ENCODE peak calls at places on chromosomes 4 and X, in six cellular contexts. R is NCI-H69; Y is frontal cortex; H is LHCN-M2; T is hypothalamus; J is stimulated activated CD4-positive, alpha-beta T cell treated with anti-CD3 and anti-CD28 coated beads, Interleukin-12 subunit alpha, Interleukin-12 subunit beta, amount 100 ng/mL, for 4 hours. W is an unnamed sample.

GRCh38 chrX:119899125-119899524 is 3.4 kb downstream of the AKAP14 start:
- DNase-seq in R (peak; percentile 50), Y (no peak), H (no peak), T (no peak), J (no peak), W (peak; percentile 23)

GRCh38 chrX:45602151-45602550 is 401.5 kb upstream of the DIPK2B start:
- DNase-seq in R (no peak), Y (no peak), H (peak; percentile 18), T (no peak), J (no peak), W (no peak)

GRCh38 chrX:137982791-137983190 is 416.9 kb downstream of the ZIC3 start:
- DNase-seq in R (no peak), Y (no peak), H (no peak), T (no peak), J (no peak), W (no peak)

GRCh38 chr4:89193828-89194227 is 82.5 kb downstream of the TIGD2 start:
- DNase-seq in R (no peak), Y (no peak), H (no peak), T (no peak), J (no peak), W (no peak)

GRCh38 chrX:114611018-114611619 is 27.2 kb downstream of the HTR2C start:
- DNase-seq in R (peak; percentile 39), Y (peak; percentile 2), H (peak; percentile 1), T (no peak), J (no peak), W (no peak)

GRCh38 chrX:106955004-106955772 is 35.0 kb downstream of the CLDN2 start:
- DNase-seq in R (no peak), Y (no peak), H (peak; percentile 18), T (no peak), J (no peak), W (no peak)

GRCh38 chr4:39037491-39037825 is 5.2 kb upstream of the TMEM156 start:
- DNase-seq in R (no peak), Y (no peak), H (peak; percentile 69), T (no peak), J (no peak), W (no peak)

GRCh38 chr4:111450867-111451266 is 694.4 kb upstream of the FAM241A start:
- DNase-seq in R (peak; percentile 24), Y (no peak), H (peak; percentile 25), T (no peak), J (no peak), W (no peak)

GRCh38 chr4:151896880-151897279 is 136.1 kb upstream of the GATB start:
- DNase-seq in R (no peak), Y (no peak), H (no peak), T (no peak), J (no peak), W (no peak)

GRCh38 chrX:97639526-97639925 is 755.8 kb downstream of the RPA4 start:
- DNase-seq in R (peak; percentile 75), Y (no peak), H (no peak), T (no peak), J (no peak), W (no peak)

GRCh38 chr4:150394046-150394445 is 187.9 kb upstream of the MAB21L2 start:
- DNase-seq in R (no peak), Y (no peak), H (no peak), T (no peak), J (no peak), W (no peak)

GRCh38 chrX:153764786-153765137 is 713 bp downstream of the PLXNB3 start:
- DNase-seq in R (no peak), Y (no peak), H (no peak), T (no peak), J (no peak), W (no peak)

GRCh38 chrX:13748486-13748885 is 13.9 kb downstream of the OFD1 start:
- DNase-seq in R (no peak), Y (no peak), H (no peak), T (no peak), J (no peak), W (no peak)

GRCh38 chr4:38314663-38315062 is 349.3 kb upstream of the KLF3 start:
- DNase-seq in R (peak; percentile 25), Y (no peak), H (no peak), T (no peak), J (no peak), W (no peak)

GRCh38 chrX:43882294-43882681 is at the start of gene MAOB:
- DNase-seq in R (peak; percentile 10), Y (peak; percentile 46), H (no peak), T (no peak), J (peak; percentile 3), W (peak; percentile 52)

GRCh38 chr4:7630559-7631287 is 196.0 kb upstream of the PSAPL1 start:
- DNase-seq in R (no peak), Y (peak; percentile 66), H (peak; percentile 87), T (peak; percentile 20), J (no peak), W (no peak)

GRCh38 chr4:146661368-146661767 is 22.7 kb downstream of the POU4F2 start:
- DNase-seq in R (peak; percentile 2), Y (no peak), H (no peak), T (no peak), J (no peak), W (no peak)

GRCh38 chr4:86302242-86302641 is 57.6 kb downstream of the MAPK10 start:
- DNase-seq in R (peak; percentile 90), Y (peak; percentile 20), H (peak; percentile 22), T (no peak), J (no peak), W (no peak)

GRCh38 chr4:142021761-142022160 is 385.4 kb downstream of the IL15 start:
- DNase-seq in R (no peak), Y (no peak), H (no peak), T (no peak), J (no peak), W (no peak)

GRCh38 chr4:179130122-179130714 is 1688.0 kb upstream of the AGA start:
- DNase-seq in R (no peak), Y (no peak), H (no peak), T (no peak), J (no peak), W (no peak)

GRCh38 chr4:99617374-99617773 is 40.3 kb downstream of the C4orf54 start:
- DNase-seq in R (no peak), Y (no peak), H (no peak), T (no peak), J (no peak), W (no peak)

GRCh38 chrX:151901821-151902220 is 10.9 kb upstream of the MAGEA4 start:
- DNase-seq in R (no peak), Y (no peak), H (peak; percentile 3), T (no peak), J (no peak), W (no peak)

GRCh38 chrX:133482345-133483041 is 67.2 kb upstream of the GPC4 start:
- DNase-seq in R (no peak), Y (no peak), H (peak; percentile 0), T (no peak), J (no peak), W (no peak)

GRCh38 chr4:160319221-160319867 is 1216.5 kb downstream of the RAPGEF2 start:
- DNase-seq in R (peak; percentile 86), Y (no peak), H (peak; percentile 60), T (no peak), J (no peak), W (no peak)

GRCh38 chr4:102787096-102787867 is 26.5 kb upstream of the MANBA start:
- DNase-seq in R (peak; percentile 1), Y (no peak), H (peak; percentile 69), T (no peak), J (no peak), W (no peak)

GRCh38 chrX:110847334-110847733 is 51.7 kb upstream of the CHRDL1 start:
- DNase-seq in R (peak; percentile 74), Y (peak; percentile 33), H (peak; percentile 39), T (no peak), J (no peak), W (no peak)